ENCODE peak calls at places on chromosomes 13 and 19, in four cellular contexts. Z is EL, D is dorsolateral prefrontal cortex, H is colonic mucosa. A is an unnamed sample.

GRCh38 chr13:98565726-98566577 is 11.0 kb downstream of the STK24 start:
- DNase-seq in Z (no peak), D (no peak), H (peak; percentile 88), A (no peak)

GRCh38 chr13:31950121-31950810 is 81.3 kb upstream of the FRY start:
- DNase-seq in Z (no peak), D (no peak), H (no peak), A (no peak)

GRCh38 chr19:30999726-31000125 is 349.5 kb downstream of the TSHZ3 start:
- DNase-seq in Z (peak; percentile 21), D (no peak), H (no peak), A (no peak)

GRCh38 chr19:8965887-8966286 is 44.3 kb downstream of the MUC16 start:
- DNase-seq in Z (no peak), D (no peak), H (no peak), A (no peak)

GRCh38 chr13:39259371-39259770 is 221.1 kb downstream of the NHLRC3 start:
- DNase-seq in Z (no peak), D (no peak), H (no peak), A (no peak)

GRCh38 chr19:947707-948533 is 22.1 kb downstream of the ARID3A start:
- DNase-seq in Z (no peak), D (no peak), H (peak; percentile 53), A (no peak)

GRCh38 chr19:15372891-15373301 is 6.7 kb downstream of the AKAP8 start:
- DNase-seq in Z (no peak), D (no peak), H (no peak), A (no peak)

GRCh38 chr13:114047358-114047881 is 73.5 kb upstream of the C13orf46 start:
- DNase-seq in Z (no peak), D (no peak), H (no peak), A (no peak)

A was measured in immature natural killer cell.